ENCODE peak calls at places on chromosomes 5 and 9, in ten cellular contexts. M, L, F, C, T, Y, D, J, P and G are unnamed samples.

GRCh38 chr9:73327149-73327548 is 175.5 kb downstream of the ANXA1 start:
- DNase-seq in M (no peak), L (no peak), F (no peak), C (no peak), T (no peak), Y (no peak), D (no peak), J (no peak), P (no peak), G (no peak)

GRCh38 chr9:2676466-2676865 is 40.8 kb upstream of the KCNV2 start:
- DNase-seq in M (no peak), L (no peak), F (no peak), C (no peak), T (no peak), Y (no peak), D (no peak), J (no peak), P (no peak), G (no peak)

GRCh38 chr5:76371955-76372319 is 31.1 kb upstream of the IQGAP2 start:
- DNase-seq in M (no peak), L (no peak), F (peak; percentile 22), C (no peak), T (no peak), Y (no peak), D (no peak), J (no peak), P (no peak), G (no peak)

GRCh38 chr9:134709512-134710270 is 68.1 kb downstream of the COL5A1 start:
- DNase-seq in M (no peak), L (no peak), F (peak; percentile 32), C (no peak), T (no peak), Y (peak; percentile 75), D (no peak), J (no peak), P (no peak), G (peak; percentile 65)

GRCh38 chr9:19154135-19154612 is 26.9 kb upstream of the PLIN2 start:
- DNase-seq in M (no peak), L (no peak), F (peak; percentile 99), C (no peak), T (no peak), Y (peak; percentile 58), D (peak; percentile 53), J (no peak), P (no peak), G (no peak)

GRCh38 chr9:83449166-83449565 is 89.0 kb downstream of the FRMD3 start:
- DNase-seq in M (no peak), L (no peak), F (no peak), C (no peak), T (no peak), Y (no peak), D (no peak), J (no peak), P (no peak), G (no peak)

GRCh38 chr5:14956423-14957046 is 85.0 kb upstream of the ANKH start:
- DNase-seq in M (no peak), L (no peak), F (no peak), C (no peak), T (no peak), Y (no peak), D (no peak), J (no peak), P (no peak), G (no peak)

GRCh38 chr9:134434896-134435506 is 108.7 kb downstream of the RXRA start:
- DNase-seq in M (no peak), L (peak; percentile 79), F (peak; percentile 97), C (no peak), T (no peak), Y (peak; percentile 96), D (peak; percentile 96), J (peak; percentile 93), P (no peak), G (peak; percentile 98)